ENCODE peak calls at places on chromosomes 11 and 22, in four cellular contexts. M is K562, O is H1, D is GM12878. E is an unnamed sample.

GRCh38 chr11:66996609-66997273 is 21.6 kb downstream of the C11orf86 start:
- DNase-seq in O (no peak), D (no peak), M (no peak), E (peak)

GRCh38 chr11:7572001-7572712 is 58.4 kb downstream of the PPFIBP2 start:
- DNase-seq in D (no peak), M (no peak), O (no peak), E (peak)

GRCh38 chr11:67441731-67442401 is 1.4 kb downstream of the CORO1B start:
- DNase-seq in M (no peak), D (no peak), O (no peak), E (no peak)

GRCh38 chr11:66292543-66293332 is 1.0 kb downstream of the TMEM151A start:
- DNase-seq in D (no peak), O (peak), M (no peak), E (no peak)

GRCh38 chr11:26493616-26494015 is 78.4 kb downstream of the MUC15 start:
- DNase-seq in O (no peak), D (no peak), M (no peak), E (no peak)

GRCh38 chr11:11748706-11749365 is 92.9 kb upstream of the USP47 start:
- DNase-seq in D (no peak), O (no peak), M (no peak), E (no peak)

GRCh38 chr11:133864756-133865155 is 19.4 kb upstream of the SPATA19 start:
- DNase-seq in M (no peak), D (no peak), O (no peak), E (no peak)

GRCh38 chr11:60625262-60625661 is 74.2 kb upstream of the MS4A8 start:
- DNase-seq in M (no peak), O (no peak), D (no peak), E (peak)

GRCh38 chr11:58068640-58069039 is 37.9 kb downstream of the OR6Q1 start:
- DNase-seq in O (no peak), M (peak), D (no peak), E (no peak)

GRCh38 chr22:38984224-38984623 is 2.1 kb downstream of the APOBEC3B start:
- DNase-seq in M (no peak), O (no peak), D (no peak), E (no peak)

GRCh38 chr22:31244044-31244942 is 32.2 kb downstream of the LIMK2 start:
- DNase-seq in D (no peak), M (no peak), O (no peak), E (peak)

GRCh38 chr11:42591841-42592240 is 720.0 kb upstream of the API5 start:
- DNase-seq in O (no peak), D (no peak), M (no peak), E (no peak)

GRCh38 chr22:49367016-49367697 is 460.5 kb downstream of the BRD1 start:
- DNase-seq in D (no peak), O (no peak), M (no peak), E (no peak)

GRCh38 chr11:118212131-118212725 is 12.6 kb downstream of the JAML start:
- DNase-seq in D (no peak), M (no peak), O (no peak), E (peak)

DNA sequence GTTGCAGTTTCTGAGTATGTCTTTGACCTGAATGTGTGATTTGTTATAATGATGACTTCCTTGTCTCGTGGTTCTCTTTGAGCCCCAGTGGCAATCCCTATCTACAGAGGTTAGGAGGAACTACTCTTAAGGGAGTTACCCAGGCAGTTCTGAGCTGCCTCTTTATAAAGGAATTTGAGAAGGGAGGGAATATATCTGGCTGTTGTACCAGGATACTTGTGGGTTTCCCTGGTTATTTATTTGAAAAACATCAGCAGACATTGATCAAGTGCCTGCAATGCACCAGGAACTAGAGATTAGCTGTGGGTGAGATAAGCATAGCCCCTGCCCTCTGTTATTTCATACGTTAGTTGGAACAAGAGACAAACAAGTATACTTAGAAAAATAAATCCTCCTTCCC is 243.6 kb upstream of the ARHGAP20 start:
- DNase-seq in M (no peak), O (no peak), D (no peak), E (no peak)
- TF ChIP-seq BRCA1 in M (no peak), O (no peak), D (no peak), E (no peak)

GRCh38 chr11:8871283-8871775 is 39.7 kb upstream of the AKIP1 start:
- DNase-seq in O (peak), D (no peak), M (no peak), E (peak)

GRCh38 chr11:8873966-8874365 is 37.0 kb upstream of the AKIP1 start:
- DNase-seq in D (no peak), M (no peak), O (no peak), E (no peak)

GRCh38 chr11:8867856-8868705 is 42.9 kb upstream of the AKIP1 start:
- DNase-seq in M (no peak), O (no peak), D (no peak), E (peak)

GRCh38 chr11:8872017-8872416 is 39.0 kb upstream of the AKIP1 start:
- DNase-seq in D (no peak), M (no peak), O (no peak), E (no peak)

GRCh38 chr11:8870461-8871282 is 40.3 kb upstream of the AKIP1 start:
- DNase-seq in O (peak), D (no peak), M (peak), E (no peak)
- TF ChIP-seq BRCA1 in O (no peak), D (no peak), M (no peak), E (no peak)

GRCh38 chr11:71086687-71087258 is 165.6 kb downstream of the SHANK2 start:
- DNase-seq in O (peak), D (no peak), M (peak), E (peak)
- TF ChIP-seq BRCA1 in O (no peak), D (no peak), M (no peak), E (no peak)

DNA sequence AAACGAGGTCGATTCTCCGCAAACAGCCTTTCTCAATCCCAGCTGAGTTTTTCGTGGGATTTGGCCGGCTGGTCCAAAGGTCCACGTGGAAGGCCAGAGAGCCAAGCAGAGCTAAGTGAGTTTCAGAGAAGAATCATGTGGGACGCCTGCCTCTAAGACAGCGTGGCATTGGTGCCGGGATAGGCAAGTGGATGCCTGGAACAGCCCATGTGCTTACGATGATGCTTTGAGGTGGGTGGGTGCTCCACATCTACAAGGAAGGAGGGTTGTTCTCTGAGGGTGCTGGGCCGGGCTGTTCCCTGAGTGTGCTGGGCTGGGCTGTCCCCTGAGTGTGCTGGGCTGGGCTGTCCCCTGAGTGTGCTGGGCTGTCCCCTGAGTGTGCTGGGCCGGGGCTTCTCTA is 41.4 kb downstream of the MUC2 start:
- DNase-seq in O (no peak), D (no peak), M (no peak), E (no peak)
- TF ChIP-seq BRCA1 in O (no peak), D (no peak), M (no peak), E (no peak)

GRCh38 chr11:126914166-126914565 is 86.4 kb downstream of the KIRREL3 start:
- DNase-seq in O (no peak), M (no peak), D (no peak), E (no peak)
- TF ChIP-seq BRCA1 in O (no peak), M (no peak), D (no peak), E (no peak)

GRCh38 chr22:19890502-19891349 is 36.1 kb upstream of the GNB1L start:
- DNase-seq in O (no peak), M (no peak), D (no peak), E (no peak)
- TF ChIP-seq BRCA1 in O (no peak), M (no peak), D (no peak), E (no peak)

GRCh38 chr11:45939836-45940235 is 17.4 kb downstream of the LARGE2 start:
- DNase-seq in M (no peak), O (no peak), D (no peak), E (no peak)
- TF ChIP-seq BRCA1 in M (no peak), O (no peak), D (no peak), E (no peak)

GRCh38 chr22:29748248-29748893 is 18.4 kb downstream of the ZMAT5 start:
- DNase-seq in M (no peak), D (no peak), O (no peak), E (no peak)

GRCh38 chr22:29750029-29750428 is 16.8 kb downstream of the ZMAT5 start:
- DNase-seq in D (no peak), O (no peak), M (no peak), E (no peak)

GRCh38 chr22:29750559-29750958 is 16.2 kb downstream of the ZMAT5 start:
- DNase-seq in O (no peak), M (peak), D (no peak), E (no peak)

GRCh38 chr22:29751669-29752068 is 15.1 kb downstream of the ZMAT5 start:
- DNase-seq in O (no peak), M (no peak), D (no peak), E (no peak)

GRCh38 chr22:29751139-29751538 is 15.7 kb downstream of the ZMAT5 start:
- DNase-seq in M (no peak), D (no peak), O (no peak), E (peak)
- TF ChIP-seq BRCA1 in M (no peak), D (no peak), O (no peak), E (no peak)

E was measured in HepG2.